ENCODE peak calls at places on chromosomes 7 and 10, in seven cellular contexts. D is heart left ventricle, C is tibial artery, I is HepG2, T is prostate gland, U is esophagus squamous epithelium, Y is psoas muscle. J is an unnamed sample. For H3K4me1, the result is how much of the 10 kb centered on the place peaks cover.

GRCh38 chr10:126969310-126969709 is 64.1 kb downstream of the DOCK1 start:
- DNase-seq in U (no peak), T (peak), I (no peak), C (no peak), D (no peak), Y (no peak), J (peak)

GRCh38 chr10:105351187-105351586 is 710.1 kb downstream of the SORCS3 start:
- DNase-seq in T (no peak), C (no peak), Y (no peak), I (no peak), U (no peak), D (no peak), J (no peak)

GRCh38 chr7:139613971-139614411 is 90.5 kb downstream of the CLEC2L start:
- DNase-seq in Y (no peak), T (no peak), I (no peak), U (no peak), C (no peak), D (no peak), J (no peak)

GRCh38 chr7:70392282-70392681 is 739.7 kb upstream of the GALNT17 start:
- DNase-seq in I (no peak), U (no peak), C (no peak), D (no peak), T (no peak), Y (no peak), J (no peak)

GRCh38 chr10:51687296-51687695 is 12.1 kb downstream of the CSTF2T start:
- DNase-seq in Y (no peak), C (no peak), T (no peak), I (no peak), D (no peak), U (no peak), J (no peak)

GRCh38 chr10:6327906-6328707 is 125.4 kb downstream of the PFKFB3 start:
- DNase-seq in U (no peak), I (no peak), T (no peak), Y (no peak), D (no peak), C (no peak), J (no peak)

GRCh38 chr10:109456566-109457361 is 466.5 kb downstream of the XPNPEP1 start:
- DNase-seq in U (no peak), D (peak), I (no peak), T (no peak), Y (no peak), C (no peak), J (peak)

GRCh38 chr10:101843032-101843991 is at the start of gene KCNIP2:
- DNase-seq in C (no peak), Y (no peak), U (no peak), T (no peak), I (no peak), D (peak), J (peak)

GRCh38 chr7:57250801-57251200 is 118.6 kb upstream of the ZNF479 start:
- DNase-seq in T (no peak), C (peak), I (no peak), Y (no peak), U (no peak), D (no peak), J (no peak)

GRCh38 chr7:158295966-158296797 is 291.4 kb downstream of the PTPRN2 start:
- DNase-seq in D (no peak), T (no peak), I (no peak), C (no peak), U (no peak), Y (no peak), J (no peak)

GRCh38 chr7:40922316-40922670 is 780.6 kb downstream of the INHBA start:
- DNase-seq in C (no peak), D (no peak), T (no peak), Y (no peak), I (no peak), U (no peak), J (no peak)

GRCh38 chr10:68333452-68333851 is 724 bp upstream of the PBLD start:
- DNase-seq in T (no peak), U (no peak), I (no peak), C (no peak), D (no peak), Y (no peak), J (no peak)

GRCh38 chr7:103573479-103574058 is 127.6 kb upstream of the SLC26A5 start:
- DNase-seq in D (no peak), T (no peak), C (no peak), Y (no peak), U (no peak), I (peak), J (peak)

GRCh38 chr10:70758757-70759514 is 26.2 kb downstream of the TBATA start:
- DNase-seq in T (peak), I (peak), D (peak), Y (peak), U (no peak), C (peak), J (peak)

GRCh38 chr10:86651021-86651471 is 3.3 kb upstream of the OPN4 start:
- DNase-seq in C (peak), U (no peak), I (no peak), Y (no peak), T (no peak), D (no peak), J (no peak)

GRCh38 chr10:116770281-116770680 is 27.9 kb upstream of the HSPA12A start:
- DNase-seq in T (no peak), U (no peak), I (no peak), D (no peak), Y (no peak), C (no peak), J (no peak)

GRCh38 chr7:12475362-12476063 is 71.8 kb upstream of the VWDE start:
- DNase-seq in I (no peak), D (no peak), U (no peak), Y (no peak), T (no peak), C (no peak), J (peak)

GRCh38 chr7:80498481-80499349 is 13.1 kb downstream of the GNAT3 start:
- DNase-seq in C (no peak), I (no peak), Y (no peak), D (no peak), U (no peak), T (no peak), J (no peak)

GRCh38 chr7:7157177-7157886 is 25.0 kb upstream of the C1GALT1 start:
- DNase-seq in C (no peak), I (no peak), Y (no peak), D (no peak), T (no peak), U (no peak), J (no peak)

GRCh38 chr7:93146465-93147127 is 1.6 kb downstream of the SAMD9L start:
- DNase-seq in T (no peak), I (no peak), U (no peak), C (no peak), Y (no peak), D (no peak), J (no peak)

GRCh38 chr7:103499976-103500375 is 54.0 kb upstream of the SLC26A5 start:
- DNase-seq in Y (no peak), I (no peak), D (no peak), C (no peak), T (no peak), U (no peak), J (no peak)

GRCh38 chr10:79127151-79127961 is 58.6 kb downstream of the ZMIZ1 start:
- DNase-seq in U (no peak), I (peak), T (peak), C (peak), D (peak), Y (peak), J (peak)

GRCh38 chr7:30225863-30226361 is 58.5 kb upstream of the ZNRF2 start:
- DNase-seq in C (peak), T (peak), U (peak), Y (peak), D (peak), I (no peak), J (no peak)

GRCh38 chr7:155353256-155353897 is 55.7 kb downstream of the INSIG1 start:
- DNase-seq in U (no peak), T (no peak), C (peak), I (no peak), Y (no peak), D (peak), J (no peak)

GRCh38 chr10:87691515-87692070 is 31.9 kb downstream of the PAPSS2 start:
- DNase-seq in Y (no peak), U (no peak), C (no peak), D (no peak), T (no peak), I (no peak), J (no peak)

GRCh38 chr10:73843254-73843653 is 31.1 kb downstream of the CAMK2G start:
- DNase-seq in T (no peak), Y (no peak), I (no peak), U (no peak), D (no peak), C (no peak), J (no peak)

GRCh38 chr10:130928306-130928705 is 383.2 kb downstream of the TCERG1L start:
- DNase-seq in D (no peak), C (no peak), I (no peak), T (no peak), Y (no peak), U (no peak), J (no peak)

GRCh38 chr7:15853832-15854470 is 167.5 kb upstream of the MEOX2 start:
- DNase-seq in D (no peak), C (no peak), T (no peak), U (no peak), Y (no peak), I (no peak), J (no peak)

DNA sequence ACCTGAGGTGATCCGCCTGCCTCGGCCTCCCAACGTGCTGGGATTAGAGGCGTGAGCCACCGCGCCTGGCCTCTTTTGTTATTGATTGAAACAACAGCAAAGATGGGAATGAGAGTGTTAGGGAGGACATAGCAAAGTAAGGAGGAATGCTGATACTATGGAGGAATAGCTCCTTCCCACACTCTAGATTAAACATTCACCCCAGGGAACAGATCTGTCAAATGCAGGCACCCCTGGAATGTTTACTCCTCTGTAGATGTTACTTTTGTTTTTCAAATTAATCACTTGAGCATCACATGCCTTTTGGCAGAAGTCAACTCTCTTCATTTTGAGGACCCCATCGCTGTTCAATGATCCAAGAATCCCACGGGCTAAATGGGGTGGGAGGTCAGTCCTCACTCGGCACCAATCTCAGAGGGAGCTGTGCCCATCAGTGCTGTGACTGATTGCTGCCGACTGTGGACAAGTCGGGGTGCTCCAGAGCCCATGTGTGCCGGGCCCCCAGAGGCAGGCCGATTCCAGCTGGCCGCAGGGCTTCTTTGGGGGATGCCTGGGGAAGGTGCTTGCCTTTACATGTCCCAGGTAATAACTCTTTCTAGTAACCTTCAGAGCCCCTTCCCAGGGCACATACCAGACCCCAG is 10.2 kb upstream of the COBL start:
- DNase-seq in T (no peak), Y (no peak), U (no peak), I (no peak), C (no peak), D (no peak), J (no peak)
- TF ChIP-seq CTCF in T (no peak), Y (no peak), U (no peak), I (no peak), C (no peak), D (no peak), J (no peak)

GRCh38 chr7:106768324-106768751 is 96.7 kb upstream of the PIK3CG start:
- DNase-seq in U (no peak), T (no peak), C (no peak), I (no peak), D (no peak), Y (no peak), J (no peak)
- H3K4me3 ChIP-seq in U (no peak), T (no peak), C (peak), I (no peak), D (no peak), Y (no peak), J (no peak)

GRCh38 chr7:148697256-148697841 is 1.4 kb upstream of the CUL1 start:
- DNase-seq in C (peak), T (peak), Y (peak), I (no peak), U (no peak), D (peak), J (peak)
- H3K4me1 ChIP-seq in C (under half), T (under half), Y (under half), I (under half), U (under half), D (under half), J (under half)

GRCh38 chr7:10128748-10129147 is 844.9 kb upstream of the PHF14 start:
- DNase-seq in D (no peak), I (no peak), U (no peak), Y (no peak), T (no peak), C (no peak), J (no peak)
- TF ChIP-seq CTCF in D (no peak), I (no peak), U (no peak), Y (no peak), T (no peak), C (no peak), J (peak)

GRCh38 chr7:2716488-2716887 is 28.5 kb downstream of the AMZ1 start:
- DNase-seq in D (no peak), T (no peak), U (no peak), C (no peak), I (no peak), Y (no peak), J (no peak)
- H3K4me3 ChIP-seq in D (no peak), T (no peak), U (no peak), C (no peak), I (no peak), Y (no peak), J (no peak)

GRCh38 chr10:122404576-122404975 is 30.1 kb downstream of the PLEKHA1 start:
- DNase-seq in I (no peak), D (no peak), T (no peak), Y (no peak), C (no peak), U (no peak), J (no peak)
- H3K4me1 ChIP-seq in I (under half), D (under half), T (under half), Y (under half), C (under half), U (under half), J (under half)

DNA sequence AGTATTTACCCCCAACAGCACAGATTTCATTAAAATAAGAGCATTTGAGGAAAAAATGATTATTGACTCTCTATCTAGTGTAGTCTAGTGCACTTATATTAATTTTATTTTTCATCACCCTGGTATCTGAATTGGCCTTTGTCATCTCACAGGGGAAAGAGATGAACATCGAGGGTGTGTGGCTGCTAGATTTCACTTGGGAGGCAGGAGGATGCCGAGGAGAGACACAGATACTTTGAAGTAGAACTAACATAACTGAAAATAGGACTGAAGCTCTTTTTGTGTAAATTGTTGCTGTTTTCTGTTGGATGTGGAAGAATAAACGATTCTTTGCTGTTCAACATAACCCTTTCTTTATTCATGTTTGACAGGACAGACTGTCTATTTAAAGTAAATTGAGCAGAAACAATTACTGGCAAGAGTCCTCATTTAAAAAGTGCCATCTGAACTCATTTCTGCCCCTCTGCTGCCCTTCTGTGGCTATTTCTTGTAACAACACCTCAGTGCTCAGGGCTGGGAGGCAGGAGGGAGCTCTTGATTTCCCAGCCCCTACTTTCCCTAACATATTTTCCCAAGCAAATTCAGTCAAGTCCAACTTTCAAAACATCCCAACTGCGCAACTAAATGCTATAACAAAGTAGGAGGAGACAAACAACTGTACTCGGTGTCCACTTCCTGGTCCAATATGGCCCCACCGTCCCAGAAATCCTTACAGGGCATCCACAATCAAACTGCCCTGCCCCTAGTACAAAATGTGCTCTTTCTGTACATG is 15.6 kb downstream of the LYZL1 start:
- DNase-seq in U (no peak), I (peak), T (peak), Y (no peak), C (peak), D (peak), J (peak)
- TF ChIP-seq CTCF in U (peak), I (peak), T (peak), Y (peak), C (peak), D (peak), J (peak)